ENCODE peak calls at places on chromosomes 12 and 14, in seven cellular contexts. One of them, this sample, is unnamed.

GRCh38 chr12:104677441-104678089 is 220.8 kb downstream of the CHST11 start:
- DNase-seq in M059J: no peak
- DNase-seq in lung microvascular endothelial cell: no peak
- DNase-seq in cardiac muscle cell: no peak
- DNase-seq in A549: no peak
- DNase-seq in stimulated activated CD8-positive, alpha-beta memory T cell treated with anti-CD3 and anti-CD28 coated beads, Interleukin-7, amount 100 ng/mL, for 1 hour: no peak
- DNase-seq in LHCN-M2: no peak
- DNase-seq in this sample: peak; percentile 38

GRCh38 chr12:117213295-117213808 is 23.1 kb upstream of the FBXO21 start:
- DNase-seq in stimulated activated CD8-positive, alpha-beta memory T cell treated with anti-CD3 and anti-CD28 coated beads, Interleukin-7, amount 100 ng/mL, for 1 hour: no peak
- DNase-seq in lung microvascular endothelial cell: no peak
- DNase-seq in M059J: no peak
- DNase-seq in A549: no peak
- DNase-seq in cardiac muscle cell: no peak
- DNase-seq in LHCN-M2: no peak
- DNase-seq in this sample: no peak

GRCh38 chr12:124654666-124655316 is 87.4 kb upstream of the NCOR2 start:
- DNase-seq in lung microvascular endothelial cell: no peak
- DNase-seq in cardiac muscle cell: no peak
- DNase-seq in LHCN-M2: no peak
- DNase-seq in M059J: no peak
- DNase-seq in A549: no peak
- DNase-seq in stimulated activated CD8-positive, alpha-beta memory T cell treated with anti-CD3 and anti-CD28 coated beads, Interleukin-7, amount 100 ng/mL, for 1 hour: no peak
- DNase-seq in this sample: no peak

GRCh38 chr12:50032516-50033316 is 7.4 kb upstream of the RACGAP1 start:
- DNase-seq in stimulated activated CD8-positive, alpha-beta memory T cell treated with anti-CD3 and anti-CD28 coated beads, Interleukin-7, amount 100 ng/mL, for 1 hour: no peak
- DNase-seq in lung microvascular endothelial cell: no peak
- DNase-seq in A549: no peak
- DNase-seq in LHCN-M2: no peak
- DNase-seq in M059J: no peak
- DNase-seq in cardiac muscle cell: no peak
- DNase-seq in this sample: no peak

GRCh38 chr14:71538949-71539659 is 393.1 kb upstream of the RGS6 start:
- DNase-seq in lung microvascular endothelial cell: peak; percentile 17
- DNase-seq in A549: no peak
- DNase-seq in M059J: no peak
- DNase-seq in cardiac muscle cell: no peak
- DNase-seq in stimulated activated CD8-positive, alpha-beta memory T cell treated with anti-CD3 and anti-CD28 coated beads, Interleukin-7, amount 100 ng/mL, for 1 hour: no peak
- DNase-seq in LHCN-M2: no peak
- DNase-seq in this sample: no peak

GRCh38 chr12:13559318-13559978 is 362.9 kb downstream of the EMP1 start:
- DNase-seq in stimulated activated CD8-positive, alpha-beta memory T cell treated with anti-CD3 and anti-CD28 coated beads, Interleukin-7, amount 100 ng/mL, for 1 hour: no peak
- DNase-seq in A549: no peak
- DNase-seq in LHCN-M2: no peak
- DNase-seq in cardiac muscle cell: no peak
- DNase-seq in M059J: no peak
- DNase-seq in lung microvascular endothelial cell: no peak
- DNase-seq in this sample: peak; percentile 67

GRCh38 chr12:2138871-2139308 is 86.1 kb downstream of the CACNA1C start:
- DNase-seq in stimulated activated CD8-positive, alpha-beta memory T cell treated with anti-CD3 and anti-CD28 coated beads, Interleukin-7, amount 100 ng/mL, for 1 hour: no peak
- DNase-seq in LHCN-M2: no peak
- DNase-seq in lung microvascular endothelial cell: no peak
- DNase-seq in M059J: peak; percentile 8
- DNase-seq in cardiac muscle cell: no peak
- DNase-seq in A549: no peak
- DNase-seq in this sample: no peak

GRCh38 chr12:116516657-116517056 is 42.5 kb upstream of the MAP1LC3B2 start:
- DNase-seq in cardiac muscle cell: no peak
- DNase-seq in stimulated activated CD8-positive, alpha-beta memory T cell treated with anti-CD3 and anti-CD28 coated beads, Interleukin-7, amount 100 ng/mL, for 1 hour: no peak
- DNase-seq in lung microvascular endothelial cell: no peak
- DNase-seq in LHCN-M2: no peak
- DNase-seq in A549: no peak
- DNase-seq in M059J: no peak
- DNase-seq in this sample: no peak

GRCh38 chr14:97159124-97159523 is 361.9 kb downstream of the VRK1 start:
- DNase-seq in LHCN-M2: no peak
- DNase-seq in stimulated activated CD8-positive, alpha-beta memory T cell treated with anti-CD3 and anti-CD28 coated beads, Interleukin-7, amount 100 ng/mL, for 1 hour: no peak
- DNase-seq in lung microvascular endothelial cell: no peak
- DNase-seq in A549: no peak
- DNase-seq in M059J: no peak
- DNase-seq in cardiac muscle cell: no peak
- DNase-seq in this sample: no peak

GRCh38 chr14:21647380-21647779 is 6.3 kb upstream of the OR4E2 start:
- DNase-seq in A549: no peak
- DNase-seq in lung microvascular endothelial cell: no peak
- DNase-seq in LHCN-M2: peak; percentile 11
- DNase-seq in cardiac muscle cell: no peak
- DNase-seq in stimulated activated CD8-positive, alpha-beta memory T cell treated with anti-CD3 and anti-CD28 coated beads, Interleukin-7, amount 100 ng/mL, for 1 hour: no peak
- DNase-seq in M059J: no peak
- DNase-seq in this sample: no peak

GRCh38 chr12:28110329-28110728 is 79.9 kb upstream of the CCDC91 start:
- DNase-seq in cardiac muscle cell: no peak
- DNase-seq in stimulated activated CD8-positive, alpha-beta memory T cell treated with anti-CD3 and anti-CD28 coated beads, Interleukin-7, amount 100 ng/mL, for 1 hour: no peak
- DNase-seq in A549: no peak
- DNase-seq in LHCN-M2: no peak
- DNase-seq in lung microvascular endothelial cell: peak; percentile 30
- DNase-seq in M059J: no peak
- DNase-seq in this sample: no peak

GRCh38 chr12:94074970-94075695 is 73.2 kb upstream of the PLXNC1 start:
- DNase-seq in LHCN-M2: peak; percentile 79
- DNase-seq in cardiac muscle cell: peak; percentile 64
- DNase-seq in lung microvascular endothelial cell: peak; percentile 76
- DNase-seq in M059J: peak; percentile 82
- DNase-seq in stimulated activated CD8-positive, alpha-beta memory T cell treated with anti-CD3 and anti-CD28 coated beads, Interleukin-7, amount 100 ng/mL, for 1 hour: no peak
- DNase-seq in A549: peak; percentile 64
- DNase-seq in this sample: peak; percentile 79

GRCh38 chr12:56469007-56469930 is 891 bp downstream of the SPRYD4 start:
- DNase-seq in A549: peak; percentile 33
- DNase-seq in lung microvascular endothelial cell: peak; percentile 28
- DNase-seq in LHCN-M2: no peak
- DNase-seq in stimulated activated CD8-positive, alpha-beta memory T cell treated with anti-CD3 and anti-CD28 coated beads, Interleukin-7, amount 100 ng/mL, for 1 hour: no peak
- DNase-seq in M059J: no peak
- DNase-seq in cardiac muscle cell: no peak
- DNase-seq in this sample: no peak

GRCh38 chr12:124514145-124514995 is 53.0 kb downstream of the NCOR2 start:
- DNase-seq in M059J: no peak
- DNase-seq in stimulated activated CD8-positive, alpha-beta memory T cell treated with anti-CD3 and anti-CD28 coated beads, Interleukin-7, amount 100 ng/mL, for 1 hour: no peak
- DNase-seq in A549: no peak
- DNase-seq in lung microvascular endothelial cell: no peak
- DNase-seq in LHCN-M2: no peak
- DNase-seq in cardiac muscle cell: no peak
- DNase-seq in this sample: no peak

GRCh38 chr14:58107947-58108552 is 44.0 kb downstream of the ARMH4 start:
- DNase-seq in stimulated activated CD8-positive, alpha-beta memory T cell treated with anti-CD3 and anti-CD28 coated beads, Interleukin-7, amount 100 ng/mL, for 1 hour: no peak
- DNase-seq in M059J: peak; percentile 59
- DNase-seq in LHCN-M2: peak; percentile 55
- DNase-seq in lung microvascular endothelial cell: peak; percentile 76
- DNase-seq in cardiac muscle cell: peak; percentile 60
- DNase-seq in A549: peak; percentile 40
- DNase-seq in this sample: peak; percentile 32

GRCh38 chr12:25553083-25553482 is at the start of gene LMNTD1:
- DNase-seq in LHCN-M2: peak; percentile 7
- DNase-seq in A549: no peak
- DNase-seq in lung microvascular endothelial cell: no peak
- DNase-seq in M059J: peak; percentile 65
- DNase-seq in cardiac muscle cell: no peak
- DNase-seq in stimulated activated CD8-positive, alpha-beta memory T cell treated with anti-CD3 and anti-CD28 coated beads, Interleukin-7, amount 100 ng/mL, for 1 hour: no peak
- DNase-seq in this sample: peak; percentile 60

GRCh38 chr12:44674866-44675265 is 201.2 kb downstream of the NELL2 start:
- DNase-seq in lung microvascular endothelial cell: no peak
- DNase-seq in LHCN-M2: no peak
- DNase-seq in cardiac muscle cell: no peak
- DNase-seq in stimulated activated CD8-positive, alpha-beta memory T cell treated with anti-CD3 and anti-CD28 coated beads, Interleukin-7, amount 100 ng/mL, for 1 hour: no peak
- DNase-seq in A549: no peak
- DNase-seq in M059J: no peak
- DNase-seq in this sample: no peak

GRCh38 chr12:67981236-67982164 is 7.7 kb upstream of the IFNG-AS1 start:
- DNase-seq in A549: peak; percentile 7
- DNase-seq in lung microvascular endothelial cell: peak; percentile 11
- DNase-seq in M059J: peak; percentile 94
- DNase-seq in cardiac muscle cell: no peak
- DNase-seq in stimulated activated CD8-positive, alpha-beta memory T cell treated with anti-CD3 and anti-CD28 coated beads, Interleukin-7, amount 100 ng/mL, for 1 hour: no peak
- DNase-seq in LHCN-M2: peak; percentile 95
- DNase-seq in this sample: peak; percentile 87

GRCh38 chr14:104228221-104228620 is 89.8 kb downstream of the KIF26A start:
- DNase-seq in A549: no peak
- DNase-seq in cardiac muscle cell: no peak
- DNase-seq in LHCN-M2: no peak
- DNase-seq in M059J: no peak
- DNase-seq in stimulated activated CD8-positive, alpha-beta memory T cell treated with anti-CD3 and anti-CD28 coated beads, Interleukin-7, amount 100 ng/mL, for 1 hour: no peak
- DNase-seq in lung microvascular endothelial cell: no peak
- DNase-seq in this sample: no peak

GRCh38 chr14:90842726-90843125 is 26.5 kb upstream of the TTC7B start:
- DNase-seq in LHCN-M2: no peak
- DNase-seq in cardiac muscle cell: no peak
- DNase-seq in M059J: no peak
- DNase-seq in stimulated activated CD8-positive, alpha-beta memory T cell treated with anti-CD3 and anti-CD28 coated beads, Interleukin-7, amount 100 ng/mL, for 1 hour: no peak
- DNase-seq in lung microvascular endothelial cell: no peak
- DNase-seq in A549: no peak
- DNase-seq in this sample: no peak

This sample was measured in mammary epithelial cell.